ENCODE peak calls at places on chromosomes 11 and 22, in five cellular contexts. G, V, T, A and L are unnamed samples.
A peak's percentile ranks its signal among the peaks of the same experiment; 100 is the strongest.

GRCh38 chr22:29695129-29695926 is 24.5 kb upstream of the CABP7 start:
- DNase-seq in V (no peak), G (no peak), T (no peak), A (no peak), L (no peak)

GRCh38 chr11:19355601-19356000 is 114.9 kb upstream of the E2F8 start:
- DNase-seq in T (no peak), V (no peak), A (no peak), G (no peak), L (no peak)

GRCh38 chr22:27996981-27997380 is 77.9 kb upstream of the PITPNB start:
- DNase-seq in T (no peak), G (no peak), V (no peak), A (no peak), L (no peak)

GRCh38 chr11:19595840-19596751 is 116.5 kb upstream of the NAV2 start:
- DNase-seq in T (peak; percentile 86), A (no peak), G (peak; percentile 81), V (no peak), L (peak; percentile 51)

GRCh38 chr11:122714021-122714420 is 58.5 kb downstream of the UBASH3B start:
- DNase-seq in T (no peak), G (no peak), V (no peak), A (no peak), L (no peak)

GRCh38 chr11:38543951-38544350 is 1945.9 kb upstream of the RAG2 start:
- DNase-seq in V (no peak), G (no peak), T (no peak), A (no peak), L (no peak)

GRCh38 chr11:66970808-66971442 is 4.2 kb upstream of the C11orf86 start:
- DNase-seq in T (peak; percentile 100), A (no peak), V (no peak), G (peak; percentile 85), L (peak; percentile 99)

GRCh38 chr22:36386900-36387663 is 685 bp downstream of the MYH9 start:
- DNase-seq in T (no peak), V (no peak), G (peak; percentile 67), A (peak; percentile 77), L (no peak)

GRCh38 chr22:42639541-42640241 is 710 bp downstream of the ATP5MGL start:
- DNase-seq in G (no peak), T (no peak), A (no peak), V (no peak), L (peak; percentile 54)

GRCh38 chr11:77665240-77665965 is 27.8 kb upstream of the CLNS1A start:
- DNase-seq in T (no peak), A (no peak), G (no peak), V (no peak), L (no peak)

GRCh38 chr11:116643521-116643920 is 129.3 kb downstream of the BUD13 start:
- DNase-seq in A (no peak), V (no peak), G (no peak), T (no peak), L (no peak)

GRCh38 chr11:78295347-78295746 is 106.6 kb downstream of the USP35 start:
- DNase-seq in A (no peak), T (no peak), G (no peak), V (no peak), L (no peak)

GRCh38 chr11:66289548-66290331 is 797 bp upstream of the YIF1A start:
- DNase-seq in A (peak; percentile 76), T (no peak), V (no peak), G (peak; percentile 54), L (no peak)

GRCh38 chr11:83063073-83063754 is 8.5 kb downstream of the RAB30 start:
- DNase-seq in A (no peak), G (no peak), T (peak; percentile 60), V (peak; percentile 33), L (peak; percentile 14)